ENCODE peak calls at places on chromosomes 12 and 14, in six cellular contexts. Z is Panc1, X is choroid plexus epithelial cell, P is C1 segment of cervical spinal cord, A is Caki2, S is fibroblast of lung. K is an unnamed sample.

GRCh38 chr12:92139634-92140555 is 5.8 kb downstream of the BTG1 start:
- DNase-seq in Z (no peak), X (no peak), P (no peak), A (peak; percentile 50), S (peak; percentile 58), K (peak; percentile 42)

GRCh38 chr12:54173066-54173726 is 15.6 kb downstream of the SMUG1 start:
- DNase-seq in Z (no peak), X (peak; percentile 15), P (no peak), A (no peak), S (peak; percentile 5), K (no peak)

GRCh38 chr12:78121969-78122610 is 291.4 kb downstream of the NAV3 start:
- DNase-seq in Z (no peak), X (peak; percentile 96), P (no peak), A (no peak), S (no peak), K (no peak)

GRCh38 chr12:103278329-103278728 is 217.4 kb downstream of the C12orf42 start:
- DNase-seq in Z (no peak), X (no peak), P (no peak), A (no peak), S (no peak), K (no peak)

GRCh38 chr14:99117671-99118045 is 154.3 kb downstream of the BCL11B start:
- DNase-seq in Z (no peak), X (no peak), P (no peak), A (no peak), S (no peak), K (no peak)

GRCh38 chr14:104403421-104404220 is 175.9 kb upstream of the C14orf180 start:
- DNase-seq in Z (no peak), X (no peak), P (no peak), A (no peak), S (no peak), K (no peak)

GRCh38 chr12:22409071-22409951 is 74.8 kb upstream of the ST8SIA1 start:
- DNase-seq in Z (no peak), X (no peak), P (no peak), A (no peak), S (no peak), K (no peak)

GRCh38 chr12:89038831-89039509 is 313.3 kb downstream of the DUSP6 start:
- DNase-seq in Z (no peak), X (no peak), P (no peak), A (no peak), S (no peak), K (no peak)

GRCh38 chr14:96090441-96091148 is 51.4 kb downstream of the C14orf132 start:
- DNase-seq in Z (no peak), X (peak; percentile 53), P (peak; percentile 46), A (no peak), S (peak; percentile 80), K (no peak)

GRCh38 chr12:52454411-52455201 is 2.7 kb upstream of the KRT6B start:
- DNase-seq in Z (peak; percentile 70), X (no peak), P (no peak), A (no peak), S (no peak), K (no peak)

GRCh38 chr14:69637503-69638030 is 26.2 kb downstream of the SUSD6 start:
- DNase-seq in Z (no peak), X (no peak), P (no peak), A (no peak), S (no peak), K (no peak)

GRCh38 chr12:92138144-92138543 is 7.5 kb downstream of the BTG1 start:
- DNase-seq in Z (no peak), X (no peak), P (no peak), A (no peak), S (peak; percentile 43), K (no peak)

GRCh38 chr14:105168496-105168978 is at the start of gene JAG2:
- DNase-seq in Z (no peak), X (peak; percentile 47), P (no peak), A (no peak), S (no peak), K (no peak)

GRCh38 chr12:49949124-49949845 is 1.3 kb upstream of the AQP2 start:
- DNase-seq in Z (no peak), X (no peak), P (no peak), A (no peak), S (no peak), K (no peak)

GRCh38 chr12:92445253-92446081 is 257.3 kb upstream of the PLEKHG7 start:
- DNase-seq in Z (no peak), X (no peak), P (no peak), A (no peak), S (no peak), K (no peak)

GRCh38 chr14:105857223-105857815 is 330.9 kb downstream of the TMEM121 start:
- DNase-seq in Z (no peak), X (no peak), P (no peak), A (no peak), S (no peak), K (no peak)

GRCh38 chr14:95038521-95039250 is 118.6 kb downstream of the DICER1 start:
- DNase-seq in Z (no peak), X (no peak), P (no peak), A (no peak), S (no peak), K (no peak)

GRCh38 chr12:6899837-6900519 is 4.6 kb upstream of the LRRC23 start:
- DNase-seq in Z (no peak), X (peak; percentile 48), P (no peak), A (peak; percentile 43), S (peak; percentile 61), K (peak; percentile 42)

GRCh38 chr14:54420478-54421116 is 20.6 kb downstream of the CNIH1 start:
- DNase-seq in Z (no peak), X (peak; percentile 81), P (no peak), A (peak; percentile 31), S (peak; percentile 63), K (peak; percentile 42)

GRCh38 chr14:65296876-65297275 is 115.7 kb upstream of the FUT8 start:
- DNase-seq in Z (no peak), X (no peak), P (no peak), A (no peak), S (no peak), K (no peak)

GRCh38 chr12:105330938-105331804 is 680 bp downstream of the C12orf75 start:
- DNase-seq in Z (no peak), X (no peak), P (no peak), A (peak; percentile 41), S (peak; percentile 23), K (peak; percentile 23)

GRCh38 chr12:107530706-107531105 is 154.9 kb upstream of the PWP1 start:
- DNase-seq in Z (no peak), X (no peak), P (no peak), A (no peak), S (no peak), K (no peak)

K was measured in HCEC 1CT.